ENCODE peak calls at places on chromosomes 2 and 18, in ten cellular contexts. N is ascending aorta; F is stomach; W is CD8-positive, alpha-beta T cell; P is body of pancreas; S is breast epithelium; C is H1; O is CD4-positive, alpha-beta T cell; A is CD8-positive, alpha-beta memory T cell; M is naive thymus-derived CD4-positive, alpha-beta T cell. H is an unnamed sample. For H3K27me3, the result is how much of the 10 kb centered on the place peaks cover.

GRCh38 chr2:229922449-229923386 is at the start of gene FBXO36:
- DNase-seq in N (peak), F (peak), W (peak), P (peak), S (peak), C (no peak), O (peak), A (peak), M (no peak), H (peak)

GRCh38 chr18:66632771-66633170 is 28.9 kb upstream of the CDH19 start:
- DNase-seq in N (no peak), F (no peak), W (no peak), P (no peak), S (no peak), C (no peak), O (no peak), A (no peak), M (no peak), H (no peak)

GRCh38 chr18:63762518-63762917 is 12.7 kb upstream of the SERPINB7 start:
- DNase-seq in N (no peak), F (no peak), W (no peak), P (no peak), S (no peak), C (no peak), O (no peak), A (no peak), M (no peak), H (no peak)

GRCh38 chr18:9475643-9476580 is 599 bp downstream of the RALBP1 start:
- DNase-seq in N (no peak), F (no peak), W (peak), P (peak), S (no peak), C (no peak), O (peak), A (peak), M (peak), H (peak)

GRCh38 chr18:10563886-10564285 is 38.1 kb downstream of the NAPG start:
- DNase-seq in N (no peak), F (no peak), W (no peak), P (no peak), S (no peak), C (no peak), O (no peak), A (no peak), M (no peak), H (no peak)

GRCh38 chr18:2412261-2412660 is 159.0 kb downstream of the METTL4 start:
- DNase-seq in N (no peak), F (no peak), W (no peak), P (no peak), S (no peak), C (no peak), O (no peak), A (no peak), M (no peak), H (no peak)

GRCh38 chr2:101307950-101308431 is 510 bp downstream of the RNF149 start:
- DNase-seq in N (no peak), F (no peak), W (no peak), P (peak), S (no peak), C (peak), O (peak), A (no peak), M (peak), H (no peak)

GRCh38 chr18:78006006-78006802 is 756.6 kb downstream of the GALR1 start:
- DNase-seq in N (no peak), F (no peak), W (no peak), P (no peak), S (no peak), C (no peak), O (no peak), A (no peak), M (no peak), H (no peak)

GRCh38 chr2:200259577-200259957 is 46.9 kb upstream of the SPATS2L start:
- DNase-seq in N (no peak), F (no peak), W (no peak), P (peak), S (no peak), C (no peak), O (no peak), A (no peak), M (no peak), H (no peak)

GRCh38 chr2:174760845-174761473 is 3.3 kb downstream of the CHRNA1 start:
- DNase-seq in N (no peak), F (no peak), W (no peak), P (no peak), S (no peak), C (no peak), O (no peak), A (no peak), M (no peak), H (no peak)

GRCh38 chr2:119190726-119191125 is 32.2 kb upstream of the C1QL2 start:
- DNase-seq in N (no peak), F (no peak), W (no peak), P (no peak), S (no peak), C (no peak), O (no peak), A (no peak), M (no peak), H (no peak)

GRCh38 chr2:177295479-177295878 is 31.0 kb upstream of the NFE2L2 start:
- DNase-seq in N (no peak), F (no peak), W (no peak), P (no peak), S (no peak), C (no peak), O (no peak), A (no peak), M (no peak), H (peak)

GRCh38 chr2:236221798-236222197 is 42.4 kb downstream of the ASB18 start:
- DNase-seq in N (no peak), F (no peak), W (no peak), P (no peak), S (no peak), C (no peak), O (no peak), A (no peak), M (no peak), H (no peak)

GRCh38 chr18:47932603-47933002 is 2.1 kb upstream of the SMAD2 start:
- DNase-seq in N (no peak), F (no peak), W (no peak), P (peak), S (no peak), C (no peak), O (no peak), A (no peak), M (no peak), H (no peak)

GRCh38 chr2:29269095-29270090 is 154.2 kb downstream of the CLIP4 start:
- DNase-seq in N (peak), F (no peak), W (no peak), P (no peak), S (no peak), C (no peak), O (no peak), A (no peak), M (no peak), H (no peak)

GRCh38 chr2:233210843-233211600 is 40.5 kb upstream of the ATG16L1 start:
- DNase-seq in N (peak), F (peak), W (no peak), P (peak), S (peak), C (no peak), O (no peak), A (no peak), M (no peak), H (no peak)

GRCh38 chr2:209642146-209642815 is 129.4 kb upstream of the UNC80 start:
- DNase-seq in N (no peak), F (no peak), W (no peak), P (no peak), S (no peak), C (no peak), O (no peak), A (no peak), M (no peak), H (no peak)

GRCh38 chr2:114175507-114175906 is 266.9 kb upstream of the DPP10 start:
- DNase-seq in N (no peak), F (no peak), W (no peak), P (no peak), S (no peak), C (no peak), O (no peak), A (no peak), M (no peak), H (no peak)

GRCh38 chr2:55225481-55226020 is 6.5 kb downstream of the CLHC1 start:
- DNase-seq in N (no peak), F (no peak), W (no peak), P (no peak), S (no peak), C (no peak), O (no peak), A (no peak), M (no peak), H (no peak)

GRCh38 chr2:73984922-73985317 is 210 bp downstream of the TET3 start:
- DNase-seq in N (no peak), F (peak), W (peak), P (peak), S (peak), C (peak), O (peak), A (peak), M (peak), H (no peak)

GRCh38 chr2:222683805-222684204 is 12.3 kb downstream of the MOGAT1 start:
- DNase-seq in N (no peak), F (no peak), W (no peak), P (no peak), S (no peak), C (no peak), O (no peak), A (no peak), M (no peak), H (no peak)

GRCh38 chr2:230784840-230785239 is 72.2 kb downstream of the CAB39 start:
- DNase-seq in N (no peak), F (no peak), W (no peak), P (no peak), S (no peak), C (no peak), O (no peak), A (no peak), M (no peak), H (no peak)

GRCh38 chr18:47594063-47594462 is 336.4 kb downstream of the SMAD2 start:
- DNase-seq in N (no peak), F (no peak), W (no peak), P (no peak), S (no peak), C (no peak), O (no peak), A (no peak), M (no peak), H (no peak)

GRCh38 chr2:240892925-240893324 is 3.0 kb downstream of the MAB21L4 start:
- DNase-seq in N (no peak), F (no peak), W (no peak), P (no peak), S (no peak), C (no peak), O (no peak), A (no peak), M (no peak), H (no peak)

GRCh38 chr18:73150199-73150598 is 282.4 kb upstream of the NETO1 start:
- DNase-seq in N (no peak), F (no peak), W (no peak), P (no peak), S (no peak), C (no peak), O (no peak), A (no peak), M (no peak), H (no peak)

GRCh38 chr2:238864207-238865014 is 16.5 kb downstream of the TWIST2 start:
- DNase-seq in N (peak), F (peak), W (no peak), P (peak), S (peak), C (peak), O (no peak), A (no peak), M (no peak), H (peak)

GRCh38 chr2:72745679-72746368 is 80.0 kb downstream of the EXOC6B start:
- DNase-seq in N (no peak), F (no peak), W (no peak), P (peak), S (no peak), C (no peak), O (no peak), A (no peak), M (peak), H (peak)

GRCh38 chr18:22300665-22301636 is 116.8 kb downstream of the CTAGE1 start:
- DNase-seq in N (no peak), F (no peak), W (no peak), P (no peak), S (no peak), C (no peak), O (no peak), A (no peak), M (no peak), H (no peak)

GRCh38 chr2:234994340-234995321 is 42.8 kb downstream of the SH3BP4 start:
- DNase-seq in N (no peak), F (no peak), W (no peak), P (no peak), S (no peak), C (no peak), O (no peak), A (no peak), M (no peak), H (no peak)

GRCh38 chr2:119468154-119468955 is 36.7 kb downstream of the TMEM37 start:
- DNase-seq in N (peak), F (no peak), W (no peak), P (no peak), S (no peak), C (no peak), O (no peak), A (no peak), M (no peak), H (no peak)

GRCh38 chr2:37573406-37573805 is 98.0 kb downstream of the CDC42EP3 start:
- DNase-seq in N (no peak), F (no peak), W (no peak), P (no peak), S (no peak), C (no peak), O (no peak), A (no peak), M (no peak), H (no peak)

DNA sequence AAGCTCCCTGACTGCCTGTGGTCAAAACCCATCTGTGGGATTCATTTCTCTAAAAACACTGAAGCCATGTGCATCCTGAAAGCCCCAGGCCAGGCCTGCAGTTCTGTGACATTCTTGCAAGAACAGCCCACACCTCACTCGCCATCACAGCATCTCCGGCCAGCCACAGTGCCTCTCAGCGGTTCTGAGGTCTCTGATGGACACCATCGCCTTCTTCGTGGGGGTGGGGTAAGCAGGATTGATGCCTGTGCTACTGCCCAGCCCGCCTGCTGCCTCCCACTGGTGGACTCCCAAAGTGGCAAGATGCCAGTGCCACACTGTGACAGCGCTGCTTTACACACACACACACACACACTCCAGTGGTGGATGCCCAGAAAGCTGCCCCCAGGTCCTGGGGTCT is 5.2 kb upstream of the PRLH start:
- DNase-seq in N (no peak), F (no peak), W (no peak), P (no peak), S (no peak), C (no peak), O (no peak), A (no peak), M (no peak), H (no peak)
- H3K27me3 ChIP-seq in N (under half), F (under half), W (under half), P (under half), S (under half), C (under half), O (under half), A (under half), M (under half), H (under half)

GRCh38 chr18:74278058-74278457 is 13.7 kb downstream of the CYB5A start:
- DNase-seq in N (no peak), F (no peak), W (no peak), P (no peak), S (no peak), C (no peak), O (no peak), A (no peak), M (no peak), H (no peak)

GRCh38 chr18:74276609-74277008 is 15.2 kb downstream of the CYB5A start:
- DNase-seq in N (no peak), F (no peak), W (no peak), P (no peak), S (no peak), C (no peak), O (no peak), A (no peak), M (no peak), H (no peak)

GRCh38 chr18:74281639-74282358 is 10.0 kb downstream of the CYB5A start:
- DNase-seq in N (no peak), F (no peak), W (no peak), P (peak), S (no peak), C (no peak), O (no peak), A (no peak), M (no peak), H (no peak)

GRCh38 chr18:74281011-74281638 is 10.6 kb downstream of the CYB5A start:
- DNase-seq in N (no peak), F (no peak), W (no peak), P (no peak), S (no peak), C (peak), O (no peak), A (no peak), M (no peak), H (no peak)

DNA sequence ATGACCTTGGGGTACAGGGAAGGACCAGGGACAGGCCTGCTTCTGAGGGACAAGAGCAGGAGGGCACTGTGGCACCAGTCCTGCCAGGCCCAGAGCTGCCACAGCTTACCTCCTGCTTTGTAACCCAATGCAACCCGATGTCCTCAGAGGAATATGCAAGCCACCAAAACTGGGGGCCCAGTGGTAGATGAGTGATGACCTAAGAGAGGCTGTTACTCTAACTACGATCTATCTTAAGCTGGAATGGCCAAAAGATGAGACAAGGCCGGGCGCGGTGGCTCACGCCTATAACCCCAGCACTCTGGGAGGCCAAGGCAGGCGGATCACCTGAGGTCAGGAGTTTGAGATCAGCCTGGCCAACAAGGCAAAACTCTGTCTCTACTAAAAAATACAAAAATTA is 12.8 kb downstream of the CYB5A start:
- DNase-seq in N (no peak), F (no peak), W (no peak), P (no peak), S (no peak), C (no peak), O (no peak), A (no peak), M (no peak), H (no peak)
- H3K27me3 ChIP-seq in N (under half), F (under half), W (under half), P (under half), S (under half), C (under half), O (under half), A (under half), M (under half), H (under half)

DNA sequence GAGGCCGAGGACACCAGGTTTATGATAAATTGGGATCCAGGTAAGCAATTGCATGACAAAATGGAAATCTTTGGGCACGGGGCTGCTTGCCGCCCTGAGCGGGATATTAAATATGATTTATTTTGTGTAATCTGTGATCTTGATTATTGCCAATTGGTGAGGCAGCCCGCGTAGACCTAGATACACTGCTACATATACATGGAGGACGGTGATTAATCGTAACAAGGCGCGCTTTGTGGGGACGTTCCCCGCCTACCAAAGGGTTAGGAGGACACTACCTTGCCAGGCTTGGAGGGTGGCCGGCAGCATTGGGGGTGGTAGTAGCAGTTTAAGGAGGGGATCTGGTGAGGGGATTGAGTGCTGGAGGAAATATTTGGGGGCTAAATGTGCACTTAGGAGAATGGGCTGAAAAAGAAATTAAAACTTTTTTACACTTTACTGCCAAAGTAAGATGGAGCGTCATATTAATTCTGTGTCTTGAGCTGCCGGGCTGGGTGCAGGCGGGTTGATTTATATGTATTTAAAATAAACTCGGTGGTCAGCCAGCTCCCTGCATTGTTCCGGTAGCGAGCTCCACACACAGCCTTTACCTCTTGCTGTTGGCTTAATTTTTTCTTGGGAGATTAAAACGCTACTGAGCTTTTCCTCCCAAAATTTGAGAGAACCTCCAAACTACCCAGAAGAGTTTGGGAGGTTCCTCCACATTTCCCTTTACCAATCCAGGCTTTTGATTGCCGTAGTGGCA is 4.1 kb downstream of the HOXD3 start:
- DNase-seq in N (no peak), F (no peak), W (no peak), P (no peak), S (no peak), C (no peak), O (no peak), A (no peak), M (no peak), H (no peak)
- H3K27me3 ChIP-seq in N (under half), F (half or more), W (half or more), P (under half), S (half or more), C (half or more), O (half or more), A (half or more), M (under half), H (under half)

GRCh38 chr2:218859556-218859993 is at the start of gene WNT6:
- DNase-seq in N (no peak), F (no peak), W (no peak), P (no peak), S (no peak), C (no peak), O (no peak), A (no peak), M (no peak), H (peak)
- H3K27me3 ChIP-seq in N (under half), F (half or more), W (under half), P (under half), S (under half), C (half or more), O (half or more), A (under half), M (under half), H (under half)

GRCh38 chr2:191833356-191833755 is 13.5 kb downstream of the CAVIN2 start:
- DNase-seq in N (no peak), F (no peak), W (no peak), P (no peak), S (no peak), C (no peak), O (no peak), A (no peak), M (no peak), H (no peak)
- H3K27me3 ChIP-seq in N (under half), F (under half), W (under half), P (under half), S (under half), C (under half), O (under half), A (under half), M (under half), H (under half)

GRCh38 chr18:45284174-45284573 is 331.1 kb upstream of the SLC14A2 start:
- DNase-seq in N (no peak), F (no peak), W (no peak), P (no peak), S (no peak), C (no peak), O (no peak), A (no peak), M (no peak), H (no peak)
- H3K27me3 ChIP-seq in N (under half), F (under half), W (under half), P (under half), S (under half), C (under half), O (under half), A (under half), M (under half), H (under half)

DNA sequence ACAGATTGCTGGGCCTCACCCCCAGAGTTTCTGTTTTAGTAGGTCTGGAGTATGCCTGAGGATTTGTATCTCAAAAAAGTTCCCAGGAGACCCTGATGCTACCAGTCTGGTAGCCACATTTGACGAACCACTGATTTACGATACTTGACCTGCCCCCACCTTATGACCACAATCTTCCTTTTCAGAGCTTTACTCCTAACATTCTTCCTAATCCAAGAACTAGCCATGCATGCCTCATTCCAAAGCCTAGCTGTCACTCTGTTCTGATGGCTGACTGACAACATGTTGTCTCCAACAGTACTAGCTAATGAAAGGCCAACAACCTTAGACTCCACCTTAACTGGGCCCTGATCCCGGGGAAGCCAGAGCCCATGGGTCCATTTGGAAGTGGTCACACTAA is 191.4 kb downstream of the MBD2 start:
- DNase-seq in N (no peak), F (no peak), W (no peak), P (no peak), S (no peak), C (no peak), O (no peak), A (no peak), M (no peak), H (no peak)
- H3K27me3 ChIP-seq in N (under half), F (under half), W (under half), P (under half), S (under half), C (under half), O (under half), A (under half), M (under half), H (under half)

GRCh38 chr18:37553633-37554398 is 11.8 kb downstream of the CELF4 start:
- DNase-seq in N (no peak), F (no peak), W (no peak), P (no peak), S (no peak), C (peak), O (no peak), A (no peak), M (no peak), H (no peak)
- H3K27me3 ChIP-seq in N (under half), F (half or more), W (under half), P (under half), S (under half), C (under half), O (under half), A (under half), M (under half), H (under half)